ENCODE peak calls at places on chromosome 16, in ten cellular contexts. L is A549, H is fibroblast of lung, J is foreskin fibroblast, D is HFF-Myc, F is psoas muscle, E is thyroid gland, P is left ventricle myocardium inferior, G is heart right ventricle, S is endothelial cell of umbilical vein. I is an unnamed sample.

GRCh38 chr16:88015806-88016140 is 64.5 kb downstream of the BANP start:
- DNase-seq in G (no peak), P (no peak), E (no peak), L (no peak), S (no peak), F (no peak), H (no peak), J (no peak), D (no peak), I (no peak)

GRCh38 chr16:48487287-48487686 is 102.1 kb upstream of the SIAH1 start:
- DNase-seq in F (no peak), G (no peak), J (no peak), P (no peak), E (no peak), L (no peak), H (no peak), S (no peak), D (no peak), I (no peak)

GRCh38 chr16:893360-893759 is 77.4 kb downstream of the LMF1 start:
- DNase-seq in S (no peak), L (no peak), J (no peak), E (no peak), H (no peak), P (no peak), G (no peak), F (no peak), D (no peak), I (no peak)

GRCh38 chr16:5852151-5852550 is 754.6 kb upstream of the EEF2KMT start:
- DNase-seq in E (no peak), H (no peak), G (no peak), J (no peak), S (no peak), P (no peak), L (no peak), D (no peak), F (no peak), I (no peak)

GRCh38 chr16:50360033-50360778 is 8.6 kb downstream of the BRD7 start:
- DNase-seq in S (no peak), P (no peak), F (no peak), G (no peak), L (no peak), J (no peak), D (no peak), H (peak; percentile 78), E (no peak), I (peak; percentile 40)

GRCh38 chr16:2273484-2273883 is 5.6 kb upstream of the RNPS1 start:
- DNase-seq in P (no peak), F (no peak), H (no peak), E (no peak), J (no peak), L (no peak), D (no peak), S (no peak), G (no peak), I (no peak)

GRCh38 chr16:89598199-89598598 is 15.2 kb upstream of the DPEP1 start:
- DNase-seq in D (no peak), H (no peak), P (no peak), J (peak; percentile 47), F (no peak), E (no peak), L (peak; percentile 44), S (no peak), G (no peak), I (peak; percentile 48)

GRCh38 chr16:17416461-17417221 is 54.1 kb downstream of the XYLT1 start:
- DNase-seq in F (no peak), D (no peak), H (peak; percentile 51), L (no peak), J (peak; percentile 51), G (no peak), S (no peak), E (no peak), P (peak; percentile 21), I (peak; percentile 83)

GRCh38 chr16:25126820-25127232 is 15.3 kb downstream of the LCMT1 start:
- DNase-seq in F (no peak), L (peak; percentile 60), D (peak; percentile 75), P (no peak), G (no peak), S (peak; percentile 58), H (peak; percentile 94), E (no peak), J (peak; percentile 72), I (peak; percentile 77)

GRCh38 chr16:74724820-74725549 is 24.3 kb upstream of the MLKL start:
- DNase-seq in G (no peak), P (no peak), H (peak; percentile 85), S (no peak), F (peak; percentile 36), L (no peak), E (no peak), J (peak; percentile 62), D (no peak), I (no peak)

GRCh38 chr16:46889245-46889941 is 5.2 kb downstream of the GPT2 start:
- DNase-seq in H (no peak), F (no peak), J (no peak), S (no peak), G (no peak), P (no peak), E (no peak), L (no peak), D (no peak), I (no peak)

GRCh38 chr16:3456374-3456773 is 12.9 kb downstream of the NAA60 start:
- DNase-seq in P (no peak), L (no peak), D (no peak), S (peak; percentile 49), E (peak; percentile 42), J (no peak), F (no peak), H (no peak), G (peak; percentile 31), I (peak; percentile 64)

GRCh38 chr16:79363035-79363434 is 237.5 kb downstream of the MAF start:
- DNase-seq in P (no peak), S (no peak), E (no peak), G (no peak), L (no peak), D (no peak), H (no peak), J (no peak), F (no peak), I (no peak)

GRCh38 chr16:89616576-89617437 is 3.4 kb downstream of the DPEP1 start:
- DNase-seq in D (no peak), S (no peak), F (no peak), G (no peak), H (no peak), P (no peak), E (no peak), L (no peak), J (no peak), I (no peak)

GRCh38 chr16:31568577-31569359 is 41.1 kb downstream of the AHSP start:
- DNase-seq in S (no peak), F (no peak), H (peak; percentile 4), P (peak; percentile 16), L (no peak), J (no peak), D (no peak), G (no peak), E (peak; percentile 15), I (peak; percentile 2)

GRCh38 chr16:31569360-31569717 is 41.6 kb downstream of the AHSP start:
- DNase-seq in L (no peak), H (no peak), D (no peak), F (no peak), S (no peak), E (no peak), G (no peak), P (no peak), J (no peak), I (no peak)
- H3K4me3 ChIP-seq in L (no peak overlapping the region), H (no peak overlapping the region), D (no peak overlapping the region), F (peak overlapping the region; percentile 34), S (no peak overlapping the region), E (no peak overlapping the region), G (peak overlapping the region; percentile 24), P (peak overlapping the region; percentile 58), J (no peak overlapping the region), I (no peak overlapping the region)

DNA sequence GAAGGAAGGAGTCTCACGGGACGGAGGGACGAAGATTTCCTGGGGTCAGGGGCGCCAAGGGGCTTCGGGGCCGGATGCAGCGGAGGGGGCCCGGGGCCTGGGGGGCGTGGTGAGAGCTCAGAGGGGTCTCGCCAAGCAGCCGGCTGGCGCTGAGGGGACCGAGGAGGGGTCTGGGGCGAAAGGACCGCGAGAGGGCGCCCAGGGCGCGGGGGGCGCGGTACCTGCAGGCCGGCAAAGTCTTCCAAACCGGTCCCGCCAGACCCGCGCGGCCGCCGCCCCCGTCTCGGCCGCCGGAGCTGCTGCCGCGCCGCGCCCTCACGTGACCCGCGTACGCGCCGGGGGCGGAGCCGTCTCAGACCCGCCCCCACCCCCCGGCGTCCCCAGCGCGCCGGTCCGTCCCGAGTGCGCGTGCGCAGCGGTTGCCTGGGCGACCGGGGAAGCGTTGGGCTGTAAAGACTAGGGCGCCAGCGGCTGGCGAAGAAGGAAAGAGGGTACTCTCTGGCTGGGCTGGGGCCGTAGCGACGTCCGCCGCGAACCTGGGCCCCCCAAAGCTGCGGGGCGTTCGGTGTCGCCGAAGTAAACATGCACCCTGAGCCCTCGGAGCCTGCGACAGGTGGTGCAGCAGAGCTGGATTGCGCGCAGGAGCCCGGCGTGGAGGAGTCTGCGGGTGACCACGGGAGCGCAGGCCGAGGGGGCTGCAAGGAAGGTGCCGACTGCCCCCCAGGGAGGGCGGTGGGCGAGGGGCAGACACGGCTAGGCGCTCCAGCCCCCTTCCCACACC is at the start of the genes DNAAF1 and HSDL1:
- DNase-seq in F (peak; percentile 95), G (peak; percentile 90), H (peak; percentile 63), J (peak; percentile 77), E (peak; percentile 91), L (peak; percentile 87), P (peak; percentile 91), D (peak; percentile 22), S (peak; percentile 88), I (peak; percentile 76)
- TF ChIP-seq CTCF in F (no peak), G (peak; percentile 11), H (no peak), J (no peak), E (peak; percentile 23), L (no peak), P (peak; percentile 25), D (no peak), S (no peak), I (no peak)

GRCh38 chr16:66406534-66407368 is 20.3 kb upstream of the BEAN1 start:
- DNase-seq in J (no peak), D (peak; percentile 39), S (peak; percentile 75), L (peak; percentile 92), E (peak; percentile 78), F (peak; percentile 91), P (peak; percentile 89), H (peak; percentile 61), G (peak; percentile 91), I (peak; percentile 49)
- H3K4me3 ChIP-seq in J (peak overlapping the region; percentile 65), D (peak overlapping the region; percentile 59), S (peak overlapping the region; percentile 31), L (peak overlapping the region; percentile 61), E (peak overlapping the region; percentile 9), F (peak overlapping the region; percentile 64), P (peak overlapping the region; percentile 74), H (peak overlapping the region; percentile 72), G (peak overlapping the region; percentile 40), I (peak overlapping the region; percentile 73)

DNA sequence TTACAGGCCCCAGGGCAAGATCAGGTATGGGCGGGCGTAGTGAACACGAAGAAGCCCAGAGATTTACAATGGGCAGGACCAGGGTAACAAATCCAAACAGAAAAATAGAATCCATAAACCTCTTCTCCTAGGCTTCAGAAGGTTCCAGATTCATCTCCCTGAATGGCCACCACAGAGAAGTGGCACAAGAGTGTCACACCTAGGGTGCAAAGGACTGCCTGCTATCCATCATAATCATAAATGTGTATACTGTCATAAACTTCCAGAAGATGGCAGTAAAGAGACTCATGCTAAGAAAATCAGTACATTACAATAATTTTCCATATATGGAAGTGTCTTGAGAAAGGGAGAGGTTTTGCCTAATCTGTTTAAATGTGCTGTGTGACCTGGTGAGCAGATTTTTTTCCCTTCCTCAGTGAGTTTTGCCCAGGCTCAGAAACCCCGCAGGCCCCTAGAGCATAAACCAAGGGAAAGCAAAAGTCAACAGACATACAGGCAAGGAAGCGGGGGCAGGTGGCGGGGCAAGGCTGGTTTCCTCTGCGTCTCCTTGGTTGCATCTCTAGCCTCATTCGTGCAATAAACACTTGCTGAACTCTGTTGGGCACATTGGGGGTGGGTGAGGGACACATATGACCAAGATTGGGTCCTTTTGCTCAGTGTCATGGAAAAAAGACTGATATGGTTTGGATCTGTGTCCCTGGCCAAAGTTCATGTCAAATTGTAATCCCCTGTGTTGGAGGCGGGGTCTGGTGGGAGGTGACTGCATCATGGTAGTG is 92.0 kb upstream of the CDH5 start:
- DNase-seq in J (no peak), H (peak; percentile 36), D (no peak), E (no peak), S (peak; percentile 43), P (no peak), G (no peak), F (no peak), L (peak; percentile 33), I (peak; percentile 38)
- TF ChIP-seq CTCF in J (peak; percentile 14), H (peak; percentile 51), D (peak; percentile 4), E (no peak), S (peak; percentile 33), P (peak; percentile 53), G (peak; percentile 36), F (no peak), L (peak; percentile 35), I (peak; percentile 49)

I was measured in AG10803.